ENCODE peak calls at places on chromosomes 6 and 20, in eight cellular contexts. Z, O, P, L, F, K, Y and B are unnamed samples.

GRCh38 chr6:1949533-1949932 is 295.9 kb downstream of the GMDS start:
- DNase-seq in Z (no peak), O (peak), P (peak), L (no peak), F (no peak), K (peak), Y (no peak), B (no peak)

GRCh38 chr6:157233686-157234085 is 89.6 kb downstream of the TMEM242 start:
- DNase-seq in Z (no peak), O (no peak), P (no peak), L (peak), F (no peak), K (no peak), Y (no peak), B (peak)

GRCh38 chr6:117440558-117441525 is 15.1 kb upstream of the ROS1 start:
- DNase-seq in Z (peak), O (peak), P (peak), L (no peak), F (no peak), K (peak), Y (no peak), B (no peak)

GRCh38 chr20:3318226-3318884 is 79.4 kb upstream of the SLC4A11 start:
- DNase-seq in Z (no peak), O (no peak), P (no peak), L (no peak), F (no peak), K (no peak), Y (no peak), B (no peak)

GRCh38 chr6:54856137-54856536 is 9.6 kb downstream of the FAM83B start:
- DNase-seq in Z (no peak), O (no peak), P (no peak), L (peak), F (no peak), K (no peak), Y (no peak), B (no peak)

GRCh38 chr6:143806282-143807102 is 36.6 kb upstream of the LTV1 start:
- DNase-seq in Z (peak), O (peak), P (peak), L (no peak), F (no peak), K (peak), Y (peak), B (no peak)

GRCh38 chr6:91273729-91274128 is 686.9 kb upstream of the MAP3K7 start:
- DNase-seq in Z (no peak), O (no peak), P (no peak), L (no peak), F (peak), K (no peak), Y (no peak), B (no peak)

GRCh38 chr6:28776269-28777146 is 147.3 kb downstream of the TRIM27 start:
- DNase-seq in Z (no peak), O (no peak), P (no peak), L (no peak), F (no peak), K (no peak), Y (no peak), B (no peak)

GRCh38 chr6:122621638-122622037 is 11.4 kb downstream of the PKIB start:
- DNase-seq in Z (no peak), O (no peak), P (no peak), L (peak), F (no peak), K (no peak), Y (no peak), B (no peak)

GRCh38 chr6:87754828-87755227 is 52.8 kb upstream of the AKIRIN2 start:
- DNase-seq in Z (no peak), O (no peak), P (no peak), L (no peak), F (no peak), K (no peak), Y (no peak), B (no peak)

GRCh38 chr6:43978473-43979360 is 148.5 kb downstream of the MRPL14 start:
- DNase-seq in Z (no peak), O (peak), P (peak), L (no peak), F (peak), K (no peak), Y (no peak), B (peak)

GRCh38 chr6:39707962-39708683 is 17.1 kb downstream of the KIF6 start:
- DNase-seq in Z (no peak), O (peak), P (peak), L (no peak), F (no peak), K (no peak), Y (no peak), B (no peak)

GRCh38 chr6:147194652-147195403 is 9.4 kb upstream of the STXBP5 start:
- DNase-seq in Z (no peak), O (peak), P (peak), L (peak), F (no peak), K (no peak), Y (no peak), B (no peak)

GRCh38 chr6:150799276-150799805 is 66.2 kb upstream of the MTHFD1L start:
- DNase-seq in Z (no peak), O (no peak), P (no peak), L (no peak), F (no peak), K (no peak), Y (no peak), B (no peak)

GRCh38 chr6:72420409-72420808 is 201.5 kb upstream of the KCNQ5 start:
- DNase-seq in Z (peak), O (no peak), P (peak), L (no peak), F (no peak), K (no peak), Y (no peak), B (no peak)

GRCh38 chr6:43926644-43927524 is 156.9 kb downstream of the VEGFA start:
- DNase-seq in Z (peak), O (peak), P (peak), L (peak), F (no peak), K (peak), Y (no peak), B (no peak)

GRCh38 chr20:8291873-8292272 is 159.8 kb downstream of the PLCB1 start:
- DNase-seq in Z (peak), O (no peak), P (peak), L (no peak), F (no peak), K (peak), Y (no peak), B (no peak)

GRCh38 chr6:168117942-168118341 is 38.9 kb upstream of the FRMD1 start:
- DNase-seq in Z (no peak), O (no peak), P (no peak), L (no peak), F (no peak), K (no peak), Y (no peak), B (no peak)

GRCh38 chr6:39092124-39092523 is 22.9 kb downstream of the SAYSD1 start:
- DNase-seq in Z (no peak), O (no peak), P (no peak), L (peak), F (no peak), K (no peak), Y (no peak), B (no peak)

GRCh38 chr6:123604067-123604466 is 32.7 kb downstream of the TRDN start:
- DNase-seq in Z (no peak), O (no peak), P (no peak), L (no peak), F (no peak), K (no peak), Y (no peak), B (no peak)

GRCh38 chr6:106085984-106086832 is at the start of gene PRDM1:
- DNase-seq in Z (no peak), O (peak), P (peak), L (peak), F (peak), K (no peak), Y (no peak), B (no peak)

GRCh38 chr6:170038717-170039116 is 252.2 kb downstream of the DLL1 start:
- DNase-seq in Z (no peak), O (no peak), P (no peak), L (no peak), F (peak), K (no peak), Y (no peak), B (peak)

GRCh38 chr6:139909992-139910391 is 535.5 kb upstream of the CITED2 start:
- DNase-seq in Z (no peak), O (no peak), P (no peak), L (peak), F (no peak), K (no peak), Y (no peak), B (no peak)

GRCh38 chr6:137094411-137095008 is 49.7 kb upstream of the IL20RA start:
- DNase-seq in Z (peak), O (peak), P (peak), L (peak), F (peak), K (peak), Y (no peak), B (no peak)